ENCODE peak calls at places on chromosome 1, in six cellular contexts. O is foreskin fibroblast, Z is progenitor cell of endocrine pancreas, C is pons, V is fibroblast of mammary gland, R is cardiac muscle cell. Q is an unnamed sample.

GRCh38 chr1:99659755-99660210 is 13.9 kb downstream of the PALMD start:
- DNase-seq in O (peak), Z (no peak), C (no peak), V (peak), R (no peak), Q (no peak)

GRCh38 chr1:23559985-23560755 is 869 bp upstream of the ID3 start:
- DNase-seq in O (peak), Z (no peak), C (no peak), V (peak), R (peak), Q (no peak)

GRCh38 chr1:53942149-53942957 is 3.1 kb downstream of the IFT25 start:
- DNase-seq in O (no peak), Z (no peak), C (no peak), V (peak), R (no peak), Q (no peak)

GRCh38 chr1:104466068-104466467 is 716.4 kb downstream of the AMY1C start:
- DNase-seq in O (no peak), Z (no peak), C (no peak), V (no peak), R (no peak), Q (no peak)

GRCh38 chr1:196143602-196144342 is 464.5 kb downstream of the KCNT2 start:
- DNase-seq in O (no peak), Z (no peak), C (no peak), V (peak), R (no peak), Q (no peak)

GRCh38 chr1:178055093-178055492 is 38.8 kb upstream of the RASAL2 start:
- DNase-seq in O (peak), Z (no peak), C (peak), V (peak), R (peak), Q (peak)

GRCh38 chr1:1678581-1679380 is 13.8 kb downstream of the SLC35E2B start:
- DNase-seq in O (no peak), Z (no peak), C (peak), V (peak), R (peak), Q (no peak)

GRCh38 chr1:2391034-2391384 is 345 bp downstream of the MORN1 start:
- DNase-seq in O (peak), Z (no peak), C (no peak), V (peak), R (peak), Q (no peak)

GRCh38 chr1:22754106-22754768 is 43.6 kb downstream of the EPHB2 start:
- DNase-seq in O (peak), Z (no peak), C (no peak), V (peak), R (no peak), Q (no peak)

GRCh38 chr1:117095237-117095636 is 26.3 kb downstream of the TRIM45 start:
- DNase-seq in O (peak), Z (no peak), C (no peak), V (peak), R (no peak), Q (no peak)

GRCh38 chr1:12208764-12209494 is 20.9 kb upstream of the VPS13D start:
- DNase-seq in O (peak), Z (peak), C (peak), V (peak), R (peak), Q (peak)

Q was measured in cerebellar cortex.